ENCODE peak calls at places on chromosomes 11 and 22, in four cellular contexts. K is A549, Y is K562, T is H1. A is an unnamed sample.

GRCh38 chr11:11028017-11028692 is 170.3 kb upstream of the ZBED5 start:
- DNase-seq in K (peak; percentile 44), Y (peak; percentile 54), T (peak; percentile 49), A (peak; percentile 34)

GRCh38 chr11:17839973-17840611 is 105.5 kb downstream of the KCNC1 start:
- DNase-seq in K (no peak), Y (no peak), T (no peak), A (no peak)

GRCh38 chr11:126874831-126875230 is 125.7 kb downstream of the KIRREL3 start:
- DNase-seq in K (no peak), Y (peak; percentile 29), T (no peak), A (no peak)

GRCh38 chr11:19601235-19601634 is 111.4 kb upstream of the NAV2 start:
- DNase-seq in K (no peak), Y (no peak), T (no peak), A (no peak)

GRCh38 chr22:29470159-29470855 is 9.7 kb upstream of the NEFH start:
- DNase-seq in K (peak; percentile 66), Y (peak; percentile 80), T (peak; percentile 81), A (peak; percentile 26)

GRCh38 chr11:4496555-4497248 is 14.3 kb downstream of the OR52K1 start:
- DNase-seq in K (no peak), Y (no peak), T (no peak), A (no peak)

GRCh38 chr11:36104660-36104992 is 160.8 kb downstream of the LDLRAD3 start:
- DNase-seq in K (no peak), Y (no peak), T (no peak), A (no peak)

GRCh38 chr22:29260601-29261315 is 7.0 kb downstream of the RHBDD3 start:
- DNase-seq in K (no peak), Y (no peak), T (no peak), A (no peak)

GRCh38 chr11:5288108-5288911 is 13.4 kb downstream of the OR51B4 start:
- DNase-seq in K (no peak), Y (peak; percentile 80), T (no peak), A (no peak)

GRCh38 chr11:12587333-12587997 is 86.8 kb upstream of the TEAD1 start:
- DNase-seq in K (no peak), Y (no peak), T (no peak), A (no peak)

GRCh38 chr11:71204294-71204693 is 48.1 kb downstream of the SHANK2 start:
- DNase-seq in K (no peak), Y (no peak), T (no peak), A (no peak)

GRCh38 chr22:50347157-50347556 is 4.0 kb downstream of the PPP6R2 start:
- DNase-seq in K (no peak), Y (no peak), T (no peak), A (no peak)

GRCh38 chr22:35904752-35905151 is 123.9 kb downstream of the RBFOX2 start:
- DNase-seq in K (no peak), Y (no peak), T (no peak), A (no peak)

GRCh38 chr11:2653930-2654739 is 45.7 kb downstream of the KCNQ1OT1 start:
- DNase-seq in K (no peak), Y (peak; percentile 5), T (no peak), A (no peak)

GRCh38 chr22:35177811-35178210 is 79.5 kb upstream of the HMGXB4 start:
- DNase-seq in K (no peak), Y (no peak), T (no peak), A (no peak)

GRCh38 chr11:95512177-95512576 is 277.4 kb downstream of the FAM76B start:
- DNase-seq in K (no peak), Y (no peak), T (no peak), A (no peak)

GRCh38 chr22:48234011-48234410 is 1471.6 kb downstream of the TBC1D22A start:
- DNase-seq in K (no peak), Y (no peak), T (no peak), A (no peak)

GRCh38 chr11:62217191-62217748 is 8.8 kb downstream of the SCGB2A1 start:
- DNase-seq in K (no peak), Y (peak; percentile 22), T (no peak), A (peak; percentile 19)

GRCh38 chr11:14537134-14537599 is 17.0 kb upstream of the PSMA1 start:
- DNase-seq in K (peak; percentile 65), Y (peak; percentile 64), T (no peak), A (peak; percentile 20)

GRCh38 chr22:24432059-24432853 is 4.9 kb downstream of the ADORA2A start:
- DNase-seq in K (no peak), Y (peak; percentile 24), T (no peak), A (no peak)
- H3K27ac ChIP-seq in K (no peak overlapping the region), Y (no peak overlapping the region), T (no peak overlapping the region), A (no peak overlapping the region)

GRCh38 chr11:118010738-118011461 is 24.7 kb downstream of the IL10RA start:
- DNase-seq in K (no peak), Y (peak; percentile 39), T (no peak), A (no peak)
- TF ChIP-seq PHF8 in K (no peak), Y (no peak), T (no peak), A (no peak)

GRCh38 chr11:68146704-68147474 is 25.7 kb upstream of the CHKA start:
- DNase-seq in K (peak; percentile 89), Y (peak; percentile 80), T (no peak), A (peak; percentile 97)
- H3K27ac ChIP-seq in K (peak overlapping the region; percentile 87), Y (peak overlapping the region; percentile 43), T (no peak overlapping the region), A (peak overlapping the region; percentile 98)

GRCh38 chr11:116874251-116874650 is 36.8 kb upstream of the APOA1 start:
- DNase-seq in K (no peak), Y (no peak), T (no peak), A (no peak)

GRCh38 chr11:116869610-116870009 is 32.2 kb upstream of the APOA1 start:
- DNase-seq in K (no peak), Y (no peak), T (no peak), A (peak; percentile 52)

GRCh38 chr11:116870054-116870453 is 32.6 kb upstream of the APOA1 start:
- DNase-seq in K (no peak), Y (no peak), T (no peak), A (no peak)

GRCh38 chr11:116873391-116873790 is 36.0 kb upstream of the APOA1 start:
- DNase-seq in K (no peak), Y (no peak), T (no peak), A (no peak)

GRCh38 chr11:116871248-116871647 is 33.8 kb upstream of the APOA1 start:
- DNase-seq in K (no peak), Y (no peak), T (no peak), A (no peak)
- TF ChIP-seq PHF8 in K (no peak), Y (no peak), T (no peak), A (no peak)

GRCh38 chr11:77191429-77191822 is 63.4 kb downstream of the MYO7A start:
- DNase-seq in K (peak; percentile 83), Y (peak; percentile 68), T (no peak), A (no peak)
- H3K27ac ChIP-seq in K (peak overlapping the region; percentile 95), Y (no peak overlapping the region), T (no peak overlapping the region), A (no peak overlapping the region)

GRCh38 chr11:118845369-118845768 is 38.3 kb upstream of the CXCR5 start:
- DNase-seq in K (no peak), Y (peak; percentile 39), T (no peak), A (no peak)
- TF ChIP-seq PHF8 in K (no peak), Y (no peak), T (no peak), A (no peak)

DNA sequence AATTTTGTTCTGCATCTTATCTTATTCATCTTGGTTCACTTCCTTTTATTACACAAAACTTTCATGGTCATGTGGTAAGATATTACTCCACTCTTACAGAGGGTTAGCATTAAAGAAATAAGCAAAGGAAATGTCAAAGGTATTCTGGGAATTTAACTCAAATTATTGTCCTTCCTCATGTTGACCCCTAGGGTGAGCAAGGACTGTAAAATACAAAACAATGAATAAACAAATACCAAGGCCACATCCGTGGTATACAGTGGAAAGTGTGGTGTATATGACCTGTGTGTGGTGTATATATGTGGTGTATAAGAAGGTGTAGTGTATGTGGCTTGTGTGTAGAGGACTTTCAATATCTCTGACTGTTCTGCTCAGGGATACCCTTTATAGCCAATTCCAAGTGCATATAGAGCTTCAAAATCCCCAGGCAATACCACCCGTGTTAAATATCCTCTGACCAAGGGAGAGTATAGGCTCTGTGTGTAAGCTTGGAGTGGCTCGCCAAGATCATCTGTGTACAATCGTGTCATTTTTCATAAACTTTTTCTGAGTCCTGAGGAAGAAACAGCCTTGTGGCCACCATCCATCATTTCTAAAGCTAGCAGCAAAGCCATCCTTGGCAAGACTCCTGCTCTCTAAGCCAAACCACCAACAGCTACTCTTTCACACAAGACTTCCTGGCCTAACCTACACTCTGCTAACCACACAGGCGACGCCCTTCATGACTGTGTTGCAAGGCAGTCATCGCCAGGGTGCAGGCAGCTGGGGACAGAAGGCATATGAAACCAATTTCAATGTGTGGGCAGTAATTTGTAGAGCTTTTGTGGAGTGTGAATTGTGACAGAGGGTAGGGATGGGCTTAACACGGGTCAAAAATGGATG is 548.0 kb downstream of the ETS1 start:
- DNase-seq in K (no peak), Y (no peak), T (no peak), A (no peak)
- H3K27ac ChIP-seq in K (no peak overlapping the region), Y (no peak overlapping the region), T (no peak overlapping the region), A (no peak overlapping the region)

DNA sequence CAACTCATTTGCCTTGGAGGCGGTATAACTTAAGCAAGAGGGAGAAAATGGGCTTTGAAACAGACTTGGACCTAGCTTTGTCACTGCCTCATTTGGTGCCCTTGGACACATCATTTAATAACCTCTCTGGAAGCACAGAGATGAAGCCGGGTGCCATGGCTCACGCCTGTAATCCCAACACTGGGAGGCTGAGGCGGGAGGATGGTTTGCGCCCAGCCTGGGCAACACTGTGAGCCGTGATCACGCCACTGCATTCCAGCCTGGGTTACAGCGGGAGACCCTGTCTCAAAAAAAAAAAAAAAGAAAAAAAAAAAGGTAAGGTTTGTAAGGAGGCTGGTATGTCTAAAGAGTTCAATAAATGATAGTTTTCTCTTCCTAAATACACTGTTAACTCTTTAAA is 806 bp downstream of the COA4 start:
- DNase-seq in K (no peak), Y (no peak), T (no peak), A (no peak)
- TF ChIP-seq PHF8 in K (no peak), Y (no peak), T (no peak), A (no peak)

A was measured in HepG2.